ENCODE peak calls at places on chromosomes 6 and 20, in four cellular contexts. O is SK-N-SH, K is GM20000, M is colonic mucosa. F is an unnamed sample.

GRCh38 chr6:88899569-88900316 is 63.7 kb downstream of the RNGTT start:
- DNase-seq in K (no peak), O (no peak), M (no peak), F (no peak)

GRCh38 chr6:50330347-50330746 is 280.6 kb upstream of the DEFB112 start:
- DNase-seq in O (no peak), K (no peak), M (no peak), F (no peak)

GRCh38 chr6:119575721-119576120 is 226.2 kb upstream of the MAN1A1 start:
- DNase-seq in K (no peak), O (no peak), M (no peak), F (no peak)

GRCh38 chr6:88134575-88134974 is 31.6 kb downstream of the CNR1 start:
- DNase-seq in O (no peak), M (no peak), K (no peak), F (no peak)

GRCh38 chr6:11043961-11044711 is at the start of gene ELOVL2:
- DNase-seq in O (peak; percentile 95), M (no peak), K (peak; percentile 84), F (peak; percentile 90)

GRCh38 chr6:157798851-157799250 is 24.2 kb upstream of the SNX9 start:
- DNase-seq in M (no peak), K (no peak), O (no peak), F (no peak)

GRCh38 chr20:50283922-50284810 is 93.5 kb downstream of the CEBPB start:
- DNase-seq in M (no peak), O (no peak), K (no peak), F (no peak)

GRCh38 chr20:16975682-16976081 is 227.5 kb downstream of the OTOR start:
- DNase-seq in K (no peak), O (no peak), M (no peak), F (no peak)

GRCh38 chr20:33273117-33273851 is 9.7 kb upstream of the BPIFB1 start:
- DNase-seq in O (no peak), K (no peak), M (no peak), F (no peak)

GRCh38 chr6:43768983-43769525 is 957 bp upstream of the VEGFA start:
- DNase-seq in O (peak; percentile 73), M (peak; percentile 46), K (no peak), F (no peak)

GRCh38 chr6:138278326-138278725 is 60.0 kb upstream of the PBOV1 start:
- DNase-seq in K (no peak), M (no peak), O (no peak), F (peak; percentile 80)

GRCh38 chr6:163589401-163589800 is 174.9 kb downstream of the QKI start:
- DNase-seq in M (no peak), O (no peak), K (no peak), F (no peak)

GRCh38 chr20:53599910-53600632 is 6.4 kb upstream of the ZNF217 start:
- DNase-seq in O (no peak), M (no peak), K (no peak), F (peak; percentile 10)

GRCh38 chr20:535958-536357 is 7.6 kb downstream of the CSNK2A1 start:
- DNase-seq in O (no peak), K (no peak), M (peak; percentile 66), F (no peak)

GRCh38 chr6:7910654-7911344 is at the start of gene TXNDC5:
- DNase-seq in M (peak; percentile 81), K (peak; percentile 96), O (peak; percentile 97), F (peak; percentile 90)

GRCh38 chr20:52937701-52938100 is 34.5 kb upstream of the TSHZ2 start:
- DNase-seq in K (no peak), M (no peak), O (no peak), F (no peak)

GRCh38 chr6:156659317-156660198 is 117.6 kb upstream of the ARID1B start:
- DNase-seq in O (no peak), M (no peak), K (no peak), F (no peak)

GRCh38 chr20:11067359-11067758 is 393.6 kb upstream of the JAG1 start:
- DNase-seq in O (no peak), M (no peak), K (no peak), F (no peak)

GRCh38 chr20:49925901-49926454 is 10.2 kb upstream of the RNF114 start:
- DNase-seq in O (no peak), M (no peak), K (no peak), F (no peak)

GRCh38 chr6:4280721-4281120 is 145.3 kb upstream of the ECI2 start:
- DNase-seq in O (no peak), M (no peak), K (no peak), F (no peak)

GRCh38 chr6:115896538-115897129 is 164.1 kb downstream of the FRK start:
- DNase-seq in M (no peak), K (peak; percentile 43), O (peak; percentile 58), F (no peak)

GRCh38 chr6:128199461-128199860 is 298.6 kb upstream of the THEMIS start:
- DNase-seq in M (no peak), K (no peak), O (no peak), F (no peak)

GRCh38 chr6:63808576-63808975 is 173.0 kb downstream of the PHF3 start:
- DNase-seq in K (no peak), M (no peak), O (no peak), F (no peak)

GRCh38 chr20:47568019-47568418 is 66.3 kb downstream of the NCOA3 start:
- DNase-seq in O (no peak), M (peak; percentile 57), K (no peak), F (no peak)

GRCh38 chr6:99080191-99080590 is 132.4 kb upstream of the FBXL4 start:
- DNase-seq in K (no peak), O (no peak), M (no peak), F (no peak)

GRCh38 chr20:16349518-16350295 is 223.5 kb downstream of the KIF16B start:
- DNase-seq in O (peak; percentile 32), M (no peak), K (no peak), F (no peak)

GRCh38 chr6:108809211-108809610 is 39.0 kb upstream of the ARMC2 start:
- DNase-seq in K (no peak), O (no peak), M (no peak), F (no peak)

GRCh38 chr6:108810057-108810643 is 38.1 kb upstream of the ARMC2 start:
- DNase-seq in K (no peak), M (no peak), O (no peak), F (no peak)

GRCh38 chr6:108806669-108807068 is 41.6 kb upstream of the ARMC2 start:
- DNase-seq in M (no peak), K (no peak), O (no peak), F (no peak)

GRCh38 chr6:108807928-108808327 is 40.3 kb upstream of the ARMC2 start:
- DNase-seq in M (no peak), K (no peak), O (no peak), F (no peak)

GRCh38 chr6:108811490-108811889 is 36.7 kb upstream of the ARMC2 start:
- DNase-seq in O (no peak), M (no peak), K (no peak), F (no peak)
- TF ChIP-seq CTCF in O (no peak), M (no peak), K (no peak), F (no peak)

GRCh38 chr20:51379601-51380341 is 162.7 kb downstream of the NFATC2 start:
- DNase-seq in O (no peak), K (no peak), M (no peak), F (no peak)

GRCh38 chr20:51380401-51381385 is 161.8 kb downstream of the NFATC2 start:
- DNase-seq in K (no peak), M (no peak), O (no peak), F (no peak)

GRCh38 chr20:51376121-51376520 is 166.4 kb downstream of the NFATC2 start:
- DNase-seq in M (no peak), O (no peak), K (no peak), F (no peak)

GRCh38 chr20:51377132-51377531 is 165.4 kb downstream of the NFATC2 start:
- DNase-seq in K (no peak), O (no peak), M (no peak), F (no peak)

DNA sequence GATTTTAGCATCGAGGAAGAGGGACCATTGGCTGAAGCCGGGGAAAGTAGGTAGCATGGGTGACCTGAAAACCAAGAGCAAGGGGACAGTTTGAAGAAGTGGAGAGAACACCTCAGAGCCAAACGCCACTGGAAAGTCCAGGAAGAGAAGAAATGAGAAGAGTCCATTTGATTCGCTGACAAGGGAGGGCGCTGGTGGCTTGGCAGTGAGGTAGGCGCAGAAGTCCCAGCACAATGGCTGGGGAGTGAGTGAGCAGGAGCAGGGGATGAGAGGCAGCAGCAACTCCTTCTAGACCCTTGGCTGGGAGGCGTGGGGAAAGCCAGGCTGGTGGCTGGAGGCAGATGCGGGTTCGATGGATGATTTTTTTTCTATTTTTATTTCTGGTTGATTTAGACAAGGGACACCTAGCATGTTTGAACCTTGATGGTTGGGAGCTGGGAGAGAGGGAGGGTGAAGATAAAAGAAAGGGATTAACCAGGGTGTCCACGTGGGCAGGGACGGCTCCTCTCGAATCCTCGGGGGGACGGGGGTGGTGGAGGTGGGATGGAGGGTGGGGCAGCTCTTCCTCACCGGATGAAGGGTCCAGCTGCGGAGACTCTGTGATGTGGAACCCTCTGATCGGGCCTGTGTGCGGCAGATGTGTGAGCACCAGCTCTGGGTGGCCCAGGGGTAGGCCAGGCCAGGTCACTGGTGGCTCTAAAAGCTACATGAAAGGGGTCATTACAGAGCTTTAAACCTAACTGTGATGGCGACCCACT is 164.2 kb downstream of the NFATC2 start:
- DNase-seq in K (no peak), M (no peak), O (no peak), F (no peak)
- TF ChIP-seq CTCF in K (no peak), M (no peak), O (peak; percentile 31), F (no peak)

GRCh38 chr20:63775096-63775978 is 35.8 kb downstream of the SLC2A4RG start:
- DNase-seq in M (no peak), O (peak; percentile 95), K (no peak), F (no peak)
- TF ChIP-seq CTCF in M (peak; percentile 58), O (peak; percentile 77), K (no peak), F (peak; percentile 90)

GRCh38 chr6:86937219-86938079 is at the start of gene HTR1E:
- DNase-seq in O (peak; percentile 86), K (peak; percentile 70), M (no peak), F (no peak)
- TF ChIP-seq CTCF in O (peak; percentile 57), K (peak; percentile 22), M (no peak), F (peak; percentile 55)

GRCh38 chr6:25960689-25961088 is 1.9 kb upstream of the TRIM38 start:
- DNase-seq in O (no peak), K (no peak), M (no peak), F (no peak)

GRCh38 chr6:25963426-25964123 is 973 bp downstream of the TRIM38 start:
- DNase-seq in O (no peak), K (no peak), M (peak; percentile 42), F (no peak)

GRCh38 chr6:25962368-25963127 is at the start of gene TRIM38:
- DNase-seq in K (peak; percentile 71), O (no peak), M (peak; percentile 90), F (no peak)

GRCh38 chr6:25959890-25960531 is 2.6 kb upstream of the TRIM38 start:
- DNase-seq in M (no peak), O (no peak), K (no peak), F (no peak)

GRCh38 chr6:25961619-25962367 is 809 bp upstream of the TRIM38 start:
- DNase-seq in O (no peak), K (peak; percentile 30), M (no peak), F (no peak)
- TF ChIP-seq CTCF in O (no peak), K (no peak), M (no peak), F (no peak)

DNA sequence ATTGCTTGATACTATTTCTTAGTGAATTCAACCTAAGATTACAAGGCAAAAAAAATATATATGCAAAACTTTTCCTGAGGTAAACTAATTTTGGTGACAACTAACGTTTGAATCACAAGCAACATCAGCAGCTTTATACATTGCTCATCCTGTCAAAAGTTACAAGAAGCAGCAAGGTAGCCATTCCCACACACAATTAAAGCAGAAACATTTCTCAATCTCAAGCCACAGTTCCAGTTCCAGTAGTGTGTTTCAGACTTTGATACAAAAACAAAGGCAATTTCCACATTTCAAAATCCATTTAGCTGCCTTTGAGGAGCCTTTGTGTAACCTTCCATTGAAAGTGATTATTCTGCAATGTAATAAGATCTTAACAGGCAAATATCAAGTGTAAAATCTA is 191.0 kb downstream of the WDR27 start:
- DNase-seq in O (no peak), K (no peak), M (no peak), F (no peak)
- TF ChIP-seq CTCF in O (no peak), K (no peak), M (no peak), F (no peak)

F was measured in osteocyte.